ENCODE peak calls at places on chromosomes 7 and 10, in five cellular contexts. G, C, P, I and M are unnamed samples.

GRCh38 chr10:69908071-69908470 is 106.4 kb downstream of the COL13A1 start:
- DNase-seq in G (no peak), I (no peak), P (no peak), C (no peak), M (no peak)

GRCh38 chr10:1187855-1188555 is 131.8 kb downstream of the WDR37 start:
- DNase-seq in G (no peak), P (peak), C (no peak), I (no peak), M (no peak)

GRCh38 chr10:131142446-131143380 is 168.8 kb downstream of the TCERG1L start:
- DNase-seq in G (no peak), C (no peak), P (no peak), I (no peak), M (no peak)

GRCh38 chr7:33905389-33906032 is at the start of gene BMPER:
- DNase-seq in I (peak), G (no peak), C (no peak), P (peak), M (peak)

GRCh38 chr10:43061764-43062163 is 15.1 kb upstream of the RET start:
- DNase-seq in P (no peak), I (peak), G (no peak), C (no peak), M (no peak)

GRCh38 chr10:78301481-78301880 is 267.8 kb downstream of the RPS24 start:
- DNase-seq in G (no peak), P (no peak), I (no peak), C (no peak), M (no peak)

GRCh38 chr10:58209669-58210068 is 58.0 kb downstream of the IPMK start:
- DNase-seq in I (no peak), P (no peak), G (no peak), C (peak), M (no peak)

GRCh38 chr7:25427721-25428120 is 199.4 kb upstream of the NPVF start:
- DNase-seq in G (no peak), P (peak), I (no peak), C (no peak), M (no peak)

GRCh38 chr7:124908258-124908657 is 21.4 kb downstream of the POT1 start:
- DNase-seq in C (peak), I (no peak), P (no peak), G (no peak), M (no peak)

GRCh38 chr10:8498881-8499280 is 444.4 kb downstream of the GATA3 start:
- DNase-seq in P (no peak), I (no peak), C (no peak), G (no peak), M (no peak)

GRCh38 chr7:3277604-3278572 is 23.2 kb upstream of the SDK1 start:
- DNase-seq in I (no peak), P (peak), C (no peak), G (no peak), M (no peak)

GRCh38 chr7:50342616-50343114 is 38.1 kb downstream of the IKZF1 start:
- DNase-seq in C (no peak), I (no peak), G (no peak), P (peak), M (no peak)

GRCh38 chr10:116689096-116689495 is 53.3 kb downstream of the HSPA12A start:
- DNase-seq in I (no peak), C (no peak), P (no peak), G (no peak), M (no peak)

GRCh38 chr7:123649956-123650355 is 5.7 kb upstream of the LMOD2 start:
- DNase-seq in I (no peak), G (no peak), C (peak), P (no peak), M (peak)

GRCh38 chr10:6269953-6270867 is 67.5 kb downstream of the PFKFB3 start:
- DNase-seq in G (no peak), C (no peak), I (no peak), P (no peak), M (no peak)

GRCh38 chr10:80608706-80609105 is 71.0 kb downstream of the SH2D4B start:
- DNase-seq in I (no peak), G (no peak), P (no peak), C (no peak), M (no peak)

GRCh38 chr7:27948856-27949255 is 208.9 kb downstream of the TAX1BP1 start:
- DNase-seq in P (no peak), G (no peak), I (no peak), C (no peak), M (no peak)

GRCh38 chr10:114930320-114930719 is 7.7 kb upstream of the TRUB1 start:
- DNase-seq in G (no peak), I (no peak), C (peak), P (no peak), M (no peak)

GRCh38 chr10:48251152-48251524 is 23.4 kb downstream of the FRMPD2 start:
- DNase-seq in P (peak), C (no peak), G (no peak), I (no peak), M (no peak)

GRCh38 chr10:50607526-50607925 is 16.2 kb downstream of the SGMS1 start:
- DNase-seq in P (no peak), G (no peak), I (no peak), C (no peak), M (no peak)

GRCh38 chr10:69663548-69663947 is 33.5 kb downstream of the FAM241B start:
- DNase-seq in I (no peak), C (no peak), G (no peak), P (no peak), M (no peak)

GRCh38 chr10:109968954-109969644 is 38.7 kb upstream of the ADD3 start:
- DNase-seq in G (no peak), P (no peak), I (no peak), C (no peak), M (no peak)

GRCh38 chr10:79027147-79028055 is 41.4 kb upstream of the ZMIZ1 start:
- DNase-seq in G (no peak), I (no peak), P (peak), C (no peak), M (no peak)

GRCh38 chr7:154795014-154795413 is 207.9 kb downstream of the PAXIP1 start:
- DNase-seq in C (no peak), I (no peak), P (no peak), G (no peak), M (no peak)

GRCh38 chr10:71868192-71868697 is 17.2 kb upstream of the PSAP start:
- DNase-seq in G (peak), P (no peak), I (peak), C (peak), M (peak)

GRCh38 chr7:20276705-20277472 is 53.8 kb upstream of the ITGB8 start:
- DNase-seq in G (no peak), I (no peak), C (no peak), P (no peak), M (no peak)

GRCh38 chr7:14293434-14293833 is 304.0 kb upstream of the ETV1 start:
- DNase-seq in P (no peak), C (no peak), I (no peak), G (no peak), M (no peak)

GRCh38 chr10:17454801-17455520 is 566 bp upstream of the ST8SIA6 start:
- DNase-seq in G (no peak), I (no peak), C (no peak), P (no peak), M (no peak)

GRCh38 chr10:62610649-62611229 is 193.8 kb upstream of the ADO start:
- DNase-seq in C (peak), P (peak), I (peak), G (no peak), M (peak)

GRCh38 chr7:75966209-75966961 is 28.0 kb downstream of the TMEM120A start:
- DNase-seq in I (no peak), G (peak), C (no peak), P (peak), M (no peak)

GRCh38 chr10:42475168-42476098 is 162.9 kb downstream of the ZNF33B start:
- DNase-seq in C (peak), I (peak), G (peak), P (peak), M (peak)

GRCh38 chr10:121655254-121656142 is 57.3 kb upstream of the FGFR2 start:
- DNase-seq in G (no peak), C (no peak), P (no peak), I (no peak), M (no peak)

GRCh38 chr10:64102264-64102633 is 581.0 kb downstream of the REEP3 start:
- DNase-seq in G (no peak), I (no peak), P (no peak), C (no peak), M (no peak)

GRCh38 chr10:44921061-44921460 is 9.9 kb downstream of the TMEM72 start:
- DNase-seq in I (no peak), P (no peak), G (no peak), C (no peak), M (no peak)